ENCODE peak calls at places on chromosomes 4 and X, in six cellular contexts. One of them, this sample, is unnamed.
A peak's percentile ranks its signal among the peaks of the same experiment; 100 is the strongest.

GRCh38 chr4:140944539-140944938 is 188.4 kb upstream of the TBC1D9 start:
- DNase-seq in right lobe of liver: no peak
- DNase-seq in CD8-positive, alpha-beta T cell: no peak
- DNase-seq in RCC 7860: no peak
- DNase-seq in LHCN-M2: peak; percentile 35
- DNase-seq in HT1080: no peak
- DNase-seq in this sample: no peak

GRCh38 chr4:79516114-79516513 is 108.1 kb upstream of the GK2 start:
- DNase-seq in RCC 7860: no peak
- DNase-seq in LHCN-M2: no peak
- DNase-seq in right lobe of liver: no peak
- DNase-seq in HT1080: no peak
- DNase-seq in CD8-positive, alpha-beta T cell: no peak
- DNase-seq in this sample: no peak

GRCh38 chr4:87211249-87211952 is 9.0 kb downstream of the KLHL8 start:
- DNase-seq in RCC 7860: no peak
- DNase-seq in HT1080: no peak
- DNase-seq in CD8-positive, alpha-beta T cell: no peak
- DNase-seq in right lobe of liver: no peak
- DNase-seq in LHCN-M2: no peak
- DNase-seq in this sample: no peak

GRCh38 chrX:107537815-107538214 is 88.4 kb downstream of the FRMPD3 start:
- DNase-seq in right lobe of liver: no peak
- DNase-seq in HT1080: peak; percentile 13
- DNase-seq in RCC 7860: peak; percentile 35
- DNase-seq in LHCN-M2: peak; percentile 44
- DNase-seq in CD8-positive, alpha-beta T cell: peak; percentile 33
- DNase-seq in this sample: no peak

GRCh38 chrX:85964744-85965143 is 82.6 kb downstream of the CHM start:
- DNase-seq in HT1080: no peak
- DNase-seq in CD8-positive, alpha-beta T cell: no peak
- DNase-seq in RCC 7860: no peak
- DNase-seq in right lobe of liver: no peak
- DNase-seq in LHCN-M2: no peak
- DNase-seq in this sample: no peak

GRCh38 chrX:154051210-154051810 is 31.6 kb upstream of the IRAK1 start:
- DNase-seq in right lobe of liver: no peak
- DNase-seq in HT1080: peak; percentile 29
- DNase-seq in RCC 7860: peak; percentile 20
- DNase-seq in CD8-positive, alpha-beta T cell: peak; percentile 80
- DNase-seq in LHCN-M2: peak; percentile 46
- DNase-seq in this sample: peak; percentile 59

GRCh38 chr4:124018383-124019317 is 622.1 kb downstream of the SPRY1 start:
- DNase-seq in LHCN-M2: peak; percentile 73
- DNase-seq in right lobe of liver: peak; percentile 61
- DNase-seq in HT1080: no peak
- DNase-seq in RCC 7860: no peak
- DNase-seq in CD8-positive, alpha-beta T cell: no peak
- DNase-seq in this sample: no peak

GRCh38 chr4:89539797-89540711 is 232.5 kb upstream of the GPRIN3 start:
- DNase-seq in HT1080: peak; percentile 42
- DNase-seq in right lobe of liver: no peak
- DNase-seq in RCC 7860: no peak
- DNase-seq in CD8-positive, alpha-beta T cell: no peak
- DNase-seq in LHCN-M2: peak; percentile 31
- DNase-seq in this sample: no peak

GRCh38 chrX:100797359-100797758 is 22.8 kb upstream of the CSTF2 start:
- DNase-seq in HT1080: no peak
- DNase-seq in right lobe of liver: no peak
- DNase-seq in RCC 7860: no peak
- DNase-seq in LHCN-M2: no peak
- DNase-seq in CD8-positive, alpha-beta T cell: no peak
- DNase-seq in this sample: no peak

GRCh38 chrX:128975716-128976115 is 547.6 kb downstream of the SMARCA1 start:
- DNase-seq in LHCN-M2: no peak
- DNase-seq in right lobe of liver: no peak
- DNase-seq in HT1080: peak; percentile 1
- DNase-seq in RCC 7860: no peak
- DNase-seq in CD8-positive, alpha-beta T cell: no peak
- DNase-seq in this sample: no peak

GRCh38 chr4:183905081-183905592 is at the start of gene STOX2:
- DNase-seq in right lobe of liver: peak; percentile 92
- DNase-seq in RCC 7860: no peak
- DNase-seq in LHCN-M2: peak; percentile 4
- DNase-seq in CD8-positive, alpha-beta T cell: no peak
- DNase-seq in HT1080: no peak
- DNase-seq in this sample: peak; percentile 44